ENCODE peak calls at places on chromosome 14, in six cellular contexts. X is T-helper 17 cell; M is NCI-H774; K is stimulated activated CD4-positive, alpha-beta T cell treated with anti-CD3 and anti-CD28 coated beads, Interleukin-1b, Interleukin-23, amount 100 ng/mL, for 24 hours; W is RWPE1; C is GM10248. H is an unnamed sample.

GRCh38 chr14:61121293-61121897 is 140.3 kb downstream of the SLC38A6 start:
- DNase-seq in X (no peak), M (no peak), K (no peak), W (no peak), C (no peak), H (no peak)

GRCh38 chr14:104973215-104974145 is 4.7 kb downstream of the AHNAK2 start:
- DNase-seq in X (no peak), M (no peak), K (no peak), W (peak), C (no peak), H (no peak)

GRCh38 chr14:88323520-88324199 is 591 bp upstream of the KCNK10 start:
- DNase-seq in X (no peak), M (peak), K (no peak), W (no peak), C (peak), H (peak)

GRCh38 chr14:90661881-90662280 is 154.3 kb downstream of the TTC7B start:
- DNase-seq in X (no peak), M (no peak), K (no peak), W (no peak), C (no peak), H (no peak)

GRCh38 chr14:65320661-65321308 is 91.7 kb upstream of the FUT8 start:
- DNase-seq in X (no peak), M (no peak), K (no peak), W (no peak), C (no peak), H (no peak)

GRCh38 chr14:65847065-65847847 is 434.7 kb downstream of the FUT8 start:
- DNase-seq in X (peak), M (no peak), K (peak), W (no peak), C (peak), H (no peak)

GRCh38 chr14:35333347-35333730 is 41.2 kb downstream of the PSMA6 start:
- DNase-seq in X (no peak), M (no peak), K (no peak), W (no peak), C (no peak), H (no peak)

GRCh38 chr14:21068521-21069387 is 1.4 kb upstream of the ARHGEF40 start:
- DNase-seq in X (peak), M (peak), K (no peak), W (peak), C (peak), H (peak)

GRCh38 chr14:83765200-83765599 is 1764.7 kb upstream of the FLRT2 start:
- DNase-seq in X (no peak), M (no peak), K (no peak), W (no peak), C (no peak), H (no peak)

GRCh38 chr14:73025544-73025943 is 1.4 kb downstream of the ZFYVE1 start:
- DNase-seq in X (no peak), M (no peak), K (no peak), W (no peak), C (no peak), H (no peak)

GRCh38 chr14:68631691-68632590 is 160.9 kb downstream of the ZFP36L1 start:
- DNase-seq in X (no peak), M (no peak), K (no peak), W (no peak), C (no peak), H (no peak)

GRCh38 chr14:71138236-71139057 is 231.2 kb downstream of the PCNX1 start:
- DNase-seq in X (no peak), M (no peak), K (no peak), W (no peak), C (peak), H (no peak)

GRCh38 chr14:92513966-92514843 is 624 bp downstream of the RIN3 start:
- DNase-seq in X (no peak), M (no peak), K (no peak), W (peak), C (peak), H (no peak)